ENCODE peak calls at places on chromosomes 4 and X, in four cellular contexts. X is left lung; K is CD8-positive, alpha-beta T cell; I is upper lobe of left lung. E is an unnamed sample. For H3K9me3 and H3K36me3, the result is how much of the 10 kb centered on the place peaks cover.

GRCh38 chrX:152900937-152901445 is 3.1 kb downstream of the ZNF185 start:
- DNase-seq in X (no peak), K (no peak), I (no peak), E (no peak)

GRCh38 chrX:68978211-68978780 is 149.5 kb downstream of the EFNB1 start:
- DNase-seq in X (no peak), K (no peak), I (no peak), E (no peak)

GRCh38 chrX:84118315-84118714 is 69.7 kb downstream of the RPS6KA6 start:
- DNase-seq in X (no peak), K (no peak), I (no peak), E (no peak)

GRCh38 chr4:146063143-146063542 is 112.4 kb upstream of the LSM6 start:
- DNase-seq in X (no peak), K (no peak), I (no peak), E (no peak)

GRCh38 chrX:40005290-40006011 is 92.3 kb downstream of the BCOR start:
- DNase-seq in X (no peak), K (no peak), I (no peak), E (peak)

GRCh38 chr4:82042042-82042441 is 331.7 kb downstream of the HNRNPD start:
- DNase-seq in X (no peak), K (no peak), I (no peak), E (no peak)

GRCh38 chrX:37684426-37684825 is 1.2 kb upstream of the XK start:
- DNase-seq in X (no peak), K (no peak), I (no peak), E (no peak)

GRCh38 chr4:183783933-183784622 is 121.0 kb upstream of the STOX2 start:
- DNase-seq in X (no peak), K (no peak), I (peak), E (no peak)

GRCh38 chr4:109218288-109218687 is 84.2 kb downstream of the COL25A1 start:
- DNase-seq in X (no peak), K (no peak), I (no peak), E (no peak)

GRCh38 chrX:32530802-32531403 is 680.4 kb downstream of the DMD start:
- DNase-seq in X (no peak), K (no peak), I (no peak), E (no peak)

GRCh38 chr4:65344278-65344825 is 325.9 kb downstream of the EPHA5 start:
- DNase-seq in X (no peak), K (no peak), I (no peak), E (no peak)

GRCh38 chrX:136065044-136065671 is 79.9 kb downstream of the SLC9A6 start:
- DNase-seq in X (no peak), K (no peak), I (no peak), E (peak)

GRCh38 chr4:12123709-12124108 is 695.0 kb upstream of the HS3ST1 start:
- DNase-seq in X (no peak), K (no peak), I (peak), E (no peak)

GRCh38 chr4:12120968-12121367 is 692.3 kb upstream of the HS3ST1 start:
- DNase-seq in X (no peak), K (no peak), I (no peak), E (no peak)

GRCh38 chr4:12122316-12122715 is 693.6 kb upstream of the HS3ST1 start:
- DNase-seq in X (no peak), K (no peak), I (peak), E (no peak)

GRCh38 chr4:12116009-12116542 is 687.4 kb upstream of the HS3ST1 start:
- DNase-seq in X (no peak), K (no peak), I (no peak), E (no peak)

GRCh38 chr4:12118651-12119213 is 690.0 kb upstream of the HS3ST1 start:
- DNase-seq in X (no peak), K (no peak), I (no peak), E (no peak)
- H3K9me3 ChIP-seq in X (under half), K (under half), I (under half), E (under half)

GRCh38 chrX:14014526-14014925 is 15.2 kb downstream of the GEMIN8 start:
- DNase-seq in X (no peak), K (no peak), I (no peak), E (no peak)
- H3K36me3 ChIP-seq in X (under half), K (under half), I (under half), E (under half)

GRCh38 chrX:128992107-128992971 is 531.0 kb downstream of the SMARCA1 start:
- DNase-seq in X (no peak), K (no peak), I (no peak), E (no peak)
- H3K9me3 ChIP-seq in X (under half), K (under half), I (under half), E (under half)

DNA sequence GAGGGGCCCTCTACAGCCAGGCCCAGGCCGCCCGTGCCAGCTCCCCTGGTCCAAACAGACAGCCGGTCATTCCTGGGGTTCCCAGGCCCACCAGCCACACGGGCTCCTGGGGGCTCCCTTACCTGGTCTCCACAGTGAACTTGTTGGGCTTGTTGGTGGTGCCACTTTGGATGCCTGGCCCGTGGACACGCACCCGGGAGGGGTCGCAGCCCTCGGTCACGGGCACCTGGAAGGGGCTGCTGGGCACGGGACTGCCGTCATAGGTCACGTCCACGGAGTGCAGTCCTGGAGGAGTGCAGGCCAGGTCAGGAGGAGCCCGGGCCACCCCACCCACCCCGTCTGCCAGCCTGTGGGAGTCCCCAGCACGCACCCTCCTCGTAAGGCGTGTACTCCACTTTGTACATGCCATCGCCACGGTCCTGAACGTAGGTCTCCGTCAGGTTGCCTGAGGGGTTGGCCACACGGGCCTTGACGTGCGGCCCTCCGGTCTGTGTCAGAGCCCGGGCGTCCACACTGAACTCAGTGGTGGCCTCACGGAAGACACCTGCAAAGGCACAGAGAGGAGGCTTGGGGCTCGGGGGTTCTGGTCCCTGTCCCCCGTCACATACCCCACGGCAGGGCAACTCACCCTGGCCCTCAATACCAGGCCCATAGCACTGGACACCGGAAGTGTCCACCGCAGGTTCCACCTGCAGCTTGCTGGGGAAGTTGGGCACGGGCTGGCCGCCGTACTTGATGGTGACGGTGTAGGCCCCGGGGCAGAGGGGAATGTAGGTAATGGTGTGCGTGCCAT is 14.9 kb downstream of the FLNA start:
- DNase-seq in X (no peak), K (no peak), I (no peak), E (no peak)
- H3K36me3 ChIP-seq in X (half or more), K (half or more), I (half or more), E (half or more)

DNA sequence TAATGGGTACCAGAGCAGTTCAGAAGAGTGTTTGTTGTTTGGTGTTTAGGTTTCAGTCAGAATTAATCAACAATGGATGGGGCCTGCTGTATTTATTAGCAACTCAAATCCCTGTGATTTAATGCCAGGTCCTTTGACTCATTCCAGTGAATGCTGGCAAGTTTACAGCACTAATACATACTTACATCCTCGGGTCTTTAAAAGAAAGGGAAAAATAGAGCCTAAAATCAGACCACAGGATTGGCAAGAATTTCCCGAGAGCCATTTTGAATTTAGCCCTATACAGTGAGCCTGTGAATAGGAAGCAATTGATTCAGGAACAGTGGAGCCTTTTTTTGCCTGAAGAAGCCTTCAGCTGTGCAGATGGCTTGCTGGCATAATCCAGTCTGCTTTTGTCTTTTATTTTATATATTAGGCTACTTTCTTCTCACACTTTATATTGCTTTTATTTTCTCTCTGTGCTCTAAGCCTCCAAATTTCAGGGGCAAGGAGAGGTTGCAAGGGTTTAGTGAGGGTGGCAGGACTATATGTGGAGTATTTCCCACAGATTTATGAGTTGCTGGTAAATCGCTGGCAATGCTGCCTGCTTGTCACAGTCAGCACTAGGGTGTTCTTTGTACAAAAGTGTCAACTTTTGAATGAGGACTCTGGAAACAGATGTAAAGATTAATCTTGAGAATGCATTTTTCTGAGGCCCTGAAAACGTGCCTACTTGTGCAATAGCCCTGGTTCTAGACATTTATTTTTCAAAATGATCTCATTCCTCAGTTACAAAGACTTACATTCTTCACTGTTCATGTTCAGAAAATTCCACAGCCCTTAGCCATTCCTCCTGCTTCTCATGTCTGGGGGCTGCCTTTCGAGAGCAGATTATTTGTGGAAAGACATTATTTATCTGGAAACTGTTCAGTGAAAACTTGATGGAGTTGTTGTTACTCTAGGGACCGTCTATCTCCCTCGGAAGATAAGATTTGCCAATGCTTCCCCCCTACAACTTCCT is 303.5 kb downstream of the SPRY1 start:
- DNase-seq in X (no peak), K (no peak), I (no peak), E (no peak)
- H3K9me3 ChIP-seq in X (under half), K (under half), I (under half), E (under half)

GRCh38 chrX:71615954-71616353 is 2.4 kb downstream of the CXCR3 start:
- DNase-seq in X (no peak), K (no peak), I (no peak), E (no peak)

GRCh38 chrX:71609095-71609750 is 9.1 kb downstream of the CXCR3 start:
- DNase-seq in X (no peak), K (no peak), I (no peak), E (no peak)

GRCh38 chrX:71616672-71617529 is 1.4 kb downstream of the CXCR3 start:
- DNase-seq in X (no peak), K (no peak), I (no peak), E (no peak)

GRCh38 chrX:71615056-71615455 is 3.3 kb downstream of the CXCR3 start:
- DNase-seq in X (no peak), K (no peak), I (no peak), E (no peak)

DNA sequence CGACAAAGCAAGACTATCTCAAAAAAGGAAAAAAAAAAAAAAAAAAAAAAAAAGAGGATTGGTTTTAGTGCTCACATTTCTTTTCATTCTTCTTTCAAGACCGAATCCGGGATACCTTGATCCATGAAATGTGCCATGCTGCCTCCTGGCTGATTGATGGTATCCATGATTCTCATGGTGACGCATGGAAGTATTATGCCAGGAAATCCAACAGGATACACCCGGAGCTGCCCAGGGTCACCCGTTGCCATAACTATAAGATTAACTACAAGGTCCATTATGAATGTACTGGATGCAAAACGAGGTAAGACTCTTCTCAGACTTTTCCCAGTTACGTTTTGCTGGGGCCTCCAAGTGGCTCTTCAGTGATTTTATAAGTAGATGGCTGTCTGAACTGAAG is 6.1 kb downstream of the CXCR3 start:
- DNase-seq in X (no peak), K (no peak), I (no peak), E (no peak)
- H3K36me3 ChIP-seq in X (half or more), K (under half), I (under half), E (half or more)

DNA sequence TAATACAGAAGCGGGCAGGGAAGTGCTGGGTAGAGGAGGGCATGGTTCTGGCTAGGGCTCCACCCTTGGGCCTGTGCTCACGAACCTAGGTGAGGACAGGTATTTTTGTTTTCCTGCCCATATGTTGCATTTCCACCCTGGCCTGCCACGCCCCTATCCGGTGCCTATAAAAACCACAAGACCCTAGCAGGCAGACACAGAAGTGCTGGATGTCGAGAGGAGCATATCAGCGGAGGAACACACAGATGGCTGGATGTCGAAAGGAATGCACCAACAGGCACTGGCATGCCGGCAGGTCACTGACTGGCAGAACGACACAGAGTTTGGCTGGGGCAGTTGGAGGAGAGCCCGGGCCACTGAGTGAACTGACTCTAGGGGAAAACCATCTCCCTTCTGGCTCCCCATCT is 316.6 kb upstream of the BOD1L1 start:
- DNase-seq in X (no peak), K (no peak), I (no peak), E (peak)
- H3K9me3 ChIP-seq in X (under half), K (under half), I (under half), E (under half)

GRCh38 chr4:7005571-7005970 is 37.6 kb upstream of the TADA2B start:
- DNase-seq in X (no peak), K (no peak), I (no peak), E (no peak)

GRCh38 chr4:7007142-7007907 is 35.8 kb upstream of the TADA2B start:
- DNase-seq in X (no peak), K (no peak), I (no peak), E (no peak)

GRCh38 chr4:7004331-7004730 is 38.8 kb upstream of the TADA2B start:
- DNase-seq in X (no peak), K (no peak), I (no peak), E (no peak)

GRCh38 chr4:7007944-7008343 is 35.2 kb upstream of the TADA2B start:
- DNase-seq in X (no peak), K (no peak), I (no peak), E (no peak)

GRCh38 chr4:7006411-7006810 is 36.8 kb upstream of the TADA2B start:
- DNase-seq in X (no peak), K (no peak), I (no peak), E (no peak)
- H3K36me3 ChIP-seq in X (half or more), K (under half), I (half or more), E (half or more)

GRCh38 chr4:98193459-98194105 is 50.3 kb upstream of the STPG2 start:
- DNase-seq in X (no peak), K (no peak), I (no peak), E (no peak)
- H3K9me3 ChIP-seq in X (under half), K (under half), I (under half), E (half or more)

GRCh38 chr4:37995981-37996770 is 36.0 kb downstream of the PTTG2 start:
- DNase-seq in X (no peak), K (no peak), I (no peak), E (peak)

GRCh38 chr4:37995299-37995821 is 35.2 kb downstream of the PTTG2 start:
- DNase-seq in X (no peak), K (no peak), I (no peak), E (no peak)

GRCh38 chr4:37991623-37992410 is 31.6 kb downstream of the PTTG2 start:
- DNase-seq in X (no peak), K (no peak), I (no peak), E (no peak)

GRCh38 chr4:37994569-37994968 is 34.4 kb downstream of the PTTG2 start:
- DNase-seq in X (no peak), K (no peak), I (no peak), E (no peak)

DNA sequence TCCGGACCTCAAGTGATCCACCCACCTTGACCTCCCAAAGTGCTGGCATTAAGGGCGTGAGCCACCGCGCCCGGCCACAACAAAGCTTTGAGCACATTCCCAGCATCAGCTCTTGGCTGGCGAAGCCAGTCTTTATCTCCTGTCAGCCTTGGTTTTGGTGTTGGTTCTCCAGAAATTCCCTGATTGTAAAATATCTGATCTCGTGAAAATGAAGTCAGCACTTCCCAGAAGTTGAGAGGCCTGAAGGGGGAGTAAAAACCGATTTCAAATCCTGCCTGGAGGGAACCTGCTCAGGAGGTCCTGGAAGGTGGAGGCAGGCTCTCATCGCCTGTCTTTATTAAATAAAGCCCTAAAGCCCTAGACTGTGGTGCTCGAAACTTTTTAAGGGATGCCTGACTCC is 33.6 kb downstream of the PTTG2 start:
- DNase-seq in X (no peak), K (no peak), I (no peak), E (no peak)
- H3K36me3 ChIP-seq in X (under half), K (under half), I (under half), E (under half)